ENCODE peak calls at places on chromosomes 16 and 17, in five cellular contexts. P, E, M, H and B are unnamed samples.

GRCh38 chr16:15899538-15900100 is 11.2 kb upstream of the CEP20 start:
- DNase-seq in P (peak), E (no peak), M (peak), H (no peak), B (no peak)

GRCh38 chr17:5437721-5438317 is 1.1 kb downstream of the C1QBP start:
- DNase-seq in P (no peak), E (no peak), M (no peak), H (no peak), B (no peak)

GRCh38 chr17:32903774-32904673 is 23.9 kb upstream of the TMEM98 start:
- DNase-seq in P (no peak), E (no peak), M (no peak), H (no peak), B (no peak)

GRCh38 chr16:85789773-85790172 is 9.6 kb downstream of the EMC8 start:
- DNase-seq in P (no peak), E (no peak), M (no peak), H (no peak), B (no peak)

GRCh38 chr17:40339068-40339699 is 25.4 kb downstream of the GJD3 start:
- DNase-seq in P (no peak), E (no peak), M (no peak), H (no peak), B (no peak)

GRCh38 chr16:80993293-80993691 is 13.4 kb downstream of the CMC2 start:
- DNase-seq in P (no peak), E (no peak), M (peak), H (no peak), B (no peak)

GRCh38 chr17:32929288-32929574 is 1.3 kb downstream of the TMEM98 start:
- DNase-seq in P (no peak), E (no peak), M (peak), H (no peak), B (no peak)

GRCh38 chr17:15649861-15650391 is 30.4 kb upstream of the FBXW10B start:
- DNase-seq in P (no peak), E (no peak), M (peak), H (peak), B (no peak)

GRCh38 chr17:50909765-50910661 is 43.9 kb upstream of the TOB1 start:
- DNase-seq in P (no peak), E (peak), M (no peak), H (no peak), B (no peak)

GRCh38 chr16:87305505-87306391 is 11.4 kb downstream of the C16orf95 start:
- DNase-seq in P (no peak), E (no peak), M (peak), H (no peak), B (no peak)

GRCh38 chr17:13355054-13355453 is 246.7 kb downstream of the HS3ST3A1 start:
- DNase-seq in P (no peak), E (no peak), M (no peak), H (no peak), B (no peak)

DNA sequence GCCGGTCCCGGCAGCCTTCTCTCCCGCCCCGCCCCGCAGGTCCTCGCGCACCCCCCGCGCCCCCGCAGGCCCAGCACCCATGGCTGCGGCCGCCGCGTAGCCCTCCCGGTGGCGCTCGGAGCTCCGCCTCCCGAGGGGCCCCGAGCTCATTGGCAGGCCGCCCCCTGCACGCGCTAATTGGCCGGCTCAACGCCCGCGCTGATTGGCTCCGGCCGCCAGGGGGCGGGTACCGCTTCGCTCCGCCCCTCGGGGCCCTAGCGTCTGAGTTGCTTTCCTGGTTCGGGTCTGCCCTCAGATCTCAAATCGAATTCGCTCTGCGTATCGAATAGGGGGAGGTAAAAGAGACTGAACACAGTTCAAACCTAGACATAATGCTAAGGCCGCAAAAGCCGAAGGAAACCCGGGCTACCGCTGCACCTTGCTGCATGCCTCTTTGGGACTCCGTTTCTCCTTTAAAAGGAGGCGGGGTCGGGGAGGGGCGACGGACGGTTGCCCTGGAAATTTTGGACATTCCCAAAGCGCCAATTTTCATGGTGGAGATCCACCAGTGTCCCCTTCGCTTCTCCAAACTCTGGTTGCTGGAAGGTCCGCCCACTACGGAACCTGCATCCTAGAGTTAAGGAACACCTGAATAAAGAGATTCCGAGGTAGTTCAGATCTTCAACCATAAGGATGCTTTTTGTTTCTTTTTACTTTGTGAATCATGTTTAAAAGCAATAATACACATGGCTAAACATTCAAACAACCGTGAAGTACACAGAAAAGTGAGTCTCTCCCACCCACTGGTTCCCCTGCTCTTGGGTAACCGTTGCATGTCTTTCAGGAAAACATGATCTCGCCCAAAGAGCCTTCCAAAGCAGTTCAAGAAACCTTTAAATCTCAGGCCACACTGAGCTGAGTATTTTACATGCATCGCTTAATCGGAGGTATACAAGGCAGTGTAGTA is at the start of gene DEXI:
- DNase-seq in P (peak), E (peak), M (peak), H (peak), B (peak)
- TF ChIP-seq CTCF in P (peak), E (no peak), M (no peak), H (peak), B (peak)

DNA sequence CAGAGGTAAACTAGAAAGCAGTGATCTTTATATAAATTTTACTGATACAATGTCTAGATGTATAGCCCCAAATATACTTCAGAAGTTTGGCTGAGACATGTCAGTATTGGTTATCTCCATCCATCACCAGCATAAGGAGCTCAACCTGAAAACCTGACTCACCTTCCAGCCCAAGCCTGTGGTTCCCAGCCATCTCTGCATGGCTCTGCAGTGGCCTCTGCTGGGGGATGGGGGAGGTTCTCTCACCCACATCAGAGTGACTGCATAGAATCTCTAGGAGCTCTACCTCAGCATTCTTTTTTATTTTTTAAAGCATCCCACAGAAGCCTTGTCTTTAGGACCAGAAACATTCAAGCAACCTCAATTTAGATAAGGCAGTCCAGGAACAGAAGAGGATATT is 27.3 kb downstream of the USP7 start:
- DNase-seq in P (no peak), E (peak), M (peak), H (no peak), B (no peak)
- TF ChIP-seq CTCF in P (peak), E (peak), M (peak), H (peak), B (peak)

DNA sequence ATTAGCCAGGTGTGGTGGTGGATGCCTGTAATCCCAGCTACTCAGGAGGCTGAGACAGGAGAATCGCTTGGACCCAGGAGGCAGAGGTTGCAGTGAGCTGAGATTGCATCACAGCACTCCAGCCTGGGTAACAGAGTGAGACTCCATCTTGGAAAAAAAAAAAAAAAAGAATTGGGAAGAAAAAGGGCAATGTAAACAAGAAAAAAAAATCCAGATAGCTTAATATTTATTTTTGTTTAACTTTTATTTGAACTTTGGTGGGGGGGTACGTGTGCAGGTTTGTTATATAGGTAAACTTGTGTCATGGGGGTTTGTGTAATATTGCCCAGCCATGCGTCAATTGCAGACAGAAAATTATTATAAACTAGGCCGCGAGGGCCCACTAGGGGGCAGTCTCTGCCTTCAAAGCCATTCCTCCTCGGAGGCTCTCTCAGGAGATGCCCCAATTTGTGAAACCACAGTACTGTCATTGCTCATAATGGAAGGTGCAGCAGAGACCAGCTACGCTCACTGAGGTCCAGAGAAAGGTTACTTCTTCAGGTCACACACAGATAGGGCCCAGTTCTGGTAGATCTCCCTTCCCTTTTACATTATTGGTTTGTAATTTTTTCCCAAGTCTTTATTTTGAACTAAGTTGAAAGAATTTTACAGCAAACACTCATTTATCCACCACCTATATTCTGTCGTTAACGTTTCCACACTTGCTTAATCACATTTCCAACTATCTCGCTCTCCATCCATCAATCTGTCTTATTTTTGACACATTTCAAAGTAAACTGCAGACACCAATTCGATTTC is 206.2 kb downstream of the PRKCB start:
- DNase-seq in P (peak), E (peak), M (peak), H (peak), B (peak)
- TF ChIP-seq CTCF in P (peak), E (peak), M (peak), H (peak), B (peak)

GRCh38 chr17:1206016-1206787 is 26.4 kb upstream of the ABR start:
- DNase-seq in P (no peak), E (no peak), M (no peak), H (peak), B (no peak)

GRCh38 chr17:1203111-1203966 is 23.6 kb upstream of the ABR start:
- DNase-seq in P (peak), E (peak), M (peak), H (peak), B (no peak)

GRCh38 chr17:1201132-1201702 is 21.4 kb upstream of the ABR start:
- DNase-seq in P (no peak), E (peak), M (no peak), H (no peak), B (no peak)

GRCh38 chr17:1200440-1200839 is 20.7 kb upstream of the ABR start:
- DNase-seq in P (no peak), E (no peak), M (no peak), H (no peak), B (no peak)

GRCh38 chr17:1203967-1204291 is 24.1 kb upstream of the ABR start:
- DNase-seq in P (no peak), E (no peak), M (no peak), H (no peak), B (no peak)
- TF ChIP-seq CTCF in P (no peak), E (no peak), M (no peak), H (no peak), B (peak)

GRCh38 chr17:35144840-35145239 is 2.7 kb upstream of the NLE1 start:
- DNase-seq in P (no peak), E (no peak), M (no peak), H (no peak), B (no peak)
- TF ChIP-seq CTCF in P (no peak), E (no peak), M (no peak), H (no peak), B (no peak)

DNA sequence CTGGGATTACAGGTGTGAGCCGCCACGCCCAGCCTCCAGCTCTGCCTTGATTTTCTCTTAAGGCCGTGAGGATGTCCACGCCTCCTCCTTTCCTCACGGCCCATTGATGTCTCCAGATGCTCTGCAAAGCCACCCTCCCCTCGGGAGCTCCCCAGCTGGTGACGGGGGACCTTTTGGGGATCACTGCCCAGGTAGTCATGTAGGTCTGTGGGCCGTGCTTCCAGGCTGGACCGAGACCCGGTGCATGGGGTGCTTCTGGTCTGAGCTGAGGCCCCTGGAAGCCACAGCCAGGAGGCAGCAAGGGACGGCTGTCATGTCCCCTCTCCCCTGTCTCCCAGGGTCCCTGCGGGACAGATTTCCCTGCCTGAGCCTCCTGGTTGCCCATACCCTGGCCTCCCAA is 277.8 kb downstream of the SEC14L1 start:
- DNase-seq in P (no peak), E (no peak), M (no peak), H (no peak), B (no peak)
- TF ChIP-seq CTCF in P (no peak), E (no peak), M (no peak), H (no peak), B (no peak)